ENCODE peak calls at places on chromosomes 7 and 10, in nine cellular contexts. X, F, R, C, H, V, O, Z and Y are unnamed samples.

GRCh38 chr7:116528008-116528789 is 3.4 kb downstream of the CAV1 start:
- DNase-seq in X (no peak), F (peak; percentile 70), R (peak; percentile 97), C (no peak), H (no peak), V (no peak), O (no peak), Z (peak; percentile 96), Y (peak; percentile 95)

GRCh38 chr7:36298145-36298544 is 91.5 kb upstream of the ANLN start:
- DNase-seq in X (no peak), F (no peak), R (no peak), C (no peak), H (no peak), V (no peak), O (no peak), Z (no peak), Y (no peak)

GRCh38 chr10:113099431-113100298 is 149.6 kb downstream of the TCF7L2 start:
- DNase-seq in X (no peak), F (peak; percentile 73), R (no peak), C (no peak), H (no peak), V (no peak), O (no peak), Z (peak; percentile 55), Y (no peak)

GRCh38 chr10:49837096-49837495 is 75.0 kb upstream of the OGDHL start:
- DNase-seq in X (no peak), F (no peak), R (no peak), C (no peak), H (no peak), V (no peak), O (no peak), Z (peak; percentile 14), Y (no peak)

GRCh38 chr10:49621561-49621960 is 7.7 kb downstream of the CHAT start:
- DNase-seq in X (no peak), F (no peak), R (no peak), C (no peak), H (no peak), V (no peak), O (no peak), Z (no peak), Y (no peak)

GRCh38 chr10:47087667-47088066 is 176.4 kb downstream of the PTPN20 start:
- DNase-seq in X (no peak), F (no peak), R (peak; percentile 36), C (no peak), H (no peak), V (no peak), O (no peak), Z (no peak), Y (no peak)

GRCh38 chr7:73822319-73823173 is 8.2 kb upstream of the CLDN4 start:
- DNase-seq in X (no peak), F (peak; percentile 97), R (peak; percentile 99), C (peak; percentile 87), H (no peak), V (peak; percentile 17), O (no peak), Z (peak; percentile 94), Y (peak; percentile 99)

GRCh38 chr7:157278167-157278790 is 58.5 kb upstream of the DNAJB6 start:
- DNase-seq in X (no peak), F (no peak), R (peak; percentile 81), C (no peak), H (no peak), V (no peak), O (no peak), Z (no peak), Y (no peak)

GRCh38 chr7:144821069-144821468 is 14.8 kb downstream of the TPK1 start:
- DNase-seq in X (no peak), F (no peak), R (no peak), C (no peak), H (no peak), V (peak; percentile 16), O (no peak), Z (no peak), Y (no peak)

GRCh38 chr10:61354538-61354937 is 98.6 kb downstream of the TMEM26 start:
- DNase-seq in X (no peak), F (no peak), R (no peak), C (no peak), H (no peak), V (no peak), O (no peak), Z (no peak), Y (no peak)

GRCh38 chr10:77692782-77693181 is 55.2 kb upstream of the KCNMA1 start:
- DNase-seq in X (no peak), F (no peak), R (peak; percentile 61), C (no peak), H (no peak), V (no peak), O (no peak), Z (peak; percentile 28), Y (peak; percentile 82)

GRCh38 chr10:14560274-14560673 is 214.4 kb downstream of the FAM107B start:
- DNase-seq in X (no peak), F (peak; percentile 80), R (peak; percentile 84), C (peak; percentile 37), H (peak; percentile 68), V (no peak), O (peak; percentile 58), Z (peak; percentile 38), Y (peak; percentile 66)

GRCh38 chr7:142685877-142686508 is 63.3 kb upstream of the PRSS1 start:
- DNase-seq in X (no peak), F (no peak), R (no peak), C (no peak), H (peak; percentile 9), V (no peak), O (no peak), Z (no peak), Y (no peak)

GRCh38 chr10:119478111-119479047 is 64.1 kb downstream of the RGS10 start:
- DNase-seq in X (no peak), F (no peak), R (peak; percentile 17), C (no peak), H (peak; percentile 61), V (no peak), O (peak; percentile 7), Z (no peak), Y (no peak)

GRCh38 chr7:154776350-154776749 is 226.6 kb downstream of the PAXIP1 start:
- DNase-seq in X (no peak), F (no peak), R (no peak), C (no peak), H (no peak), V (no peak), O (no peak), Z (no peak), Y (no peak)

GRCh38 chr10:114064151-114065045 is 20.7 kb downstream of the ADRB1 start:
- DNase-seq in X (no peak), F (no peak), R (no peak), C (no peak), H (no peak), V (no peak), O (no peak), Z (no peak), Y (no peak)

GRCh38 chr7:152489044-152489443 is 53.2 kb upstream of the KMT2C start:
- DNase-seq in X (no peak), F (no peak), R (no peak), C (no peak), H (no peak), V (no peak), O (no peak), Z (no peak), Y (no peak)

GRCh38 chr10:14578060-14578952 is 196.4 kb downstream of the FAM107B start:
- DNase-seq in X (no peak), F (no peak), R (no peak), C (no peak), H (no peak), V (no peak), O (no peak), Z (peak; percentile 53), Y (no peak)

GRCh38 chr10:93821051-93821772 is 63.5 kb downstream of the LGI1 start:
- DNase-seq in X (no peak), F (no peak), R (no peak), C (peak; percentile 43), H (no peak), V (peak; percentile 15), O (no peak), Z (peak; percentile 52), Y (peak; percentile 26)